ENCODE peak calls at places on chromosomes 1 and 21, in four cellular contexts. V is transverse colon, E is OCI-LY7, K is prostate gland. M is an unnamed sample.

GRCh38 chr1:8415526-8416278 is 97.8 kb downstream of the SLC45A1 start:
- DNase-seq in V (no peak), E (no peak), K (peak; percentile 61), M (no peak)

GRCh38 chr1:110309768-110310167 is 29.4 kb upstream of the RBM15 start:
- DNase-seq in V (no peak), E (no peak), K (no peak), M (no peak)

GRCh38 chr1:94679336-94680007 is 137.9 kb upstream of the F3 start:
- DNase-seq in V (no peak), E (no peak), K (no peak), M (no peak)

GRCh38 chr1:48495166-48495565 is 23.2 kb upstream of the SPATA6 start:
- DNase-seq in V (no peak), E (no peak), K (no peak), M (no peak)

GRCh38 chr1:168833352-168833751 is 104.3 kb upstream of the DPT start:
- DNase-seq in V (no peak), E (no peak), K (no peak), M (no peak)

GRCh38 chr1:167643471-167643870 is 13.4 kb downstream of the RCSD1 start:
- DNase-seq in V (no peak), E (no peak), K (no peak), M (no peak)

GRCh38 chr21:45929477-45929876 is 52.1 kb upstream of the COL6A1 start:
- DNase-seq in V (no peak), E (no peak), K (no peak), M (no peak)

GRCh38 chr1:151175910-151176309 is at the start of gene TMOD4:
- DNase-seq in V (no peak), E (peak; percentile 51), K (no peak), M (no peak)

GRCh38 chr1:114340906-114341698 is 169.9 kb downstream of the TRIM33 start:
- DNase-seq in V (no peak), E (no peak), K (no peak), M (no peak)

GRCh38 chr21:44710756-44711326 is 531 bp downstream of the TSPEAR start:
- DNase-seq in V (no peak), E (no peak), K (no peak), M (no peak)

GRCh38 chr1:220281159-220281574 is 8.9 kb upstream of the RAB3GAP2 start:
- DNase-seq in V (no peak), E (no peak), K (no peak), M (no peak)

DNA sequence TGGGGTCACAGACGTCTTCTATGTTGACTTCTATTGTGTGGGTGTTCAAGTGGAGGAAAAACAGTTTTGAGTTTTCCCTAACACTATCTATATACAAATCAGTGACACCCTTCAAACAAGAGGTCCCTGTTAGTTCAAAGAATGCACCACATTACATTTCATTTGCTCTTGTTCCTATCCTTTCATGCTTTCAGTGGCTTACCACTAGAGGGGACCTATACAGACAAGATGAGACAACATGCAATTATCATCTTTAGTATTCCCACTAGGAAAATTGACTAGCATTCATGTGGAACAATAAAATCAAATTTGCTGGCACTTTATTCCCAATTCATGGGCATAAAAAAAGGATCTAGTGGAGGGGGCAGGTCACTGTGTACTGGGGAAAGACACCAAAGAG is 13.3 kb upstream of the SIPA1L2 start:
- DNase-seq in V (no peak), E (no peak), K (no peak), M (no peak)
- TF ChIP-seq CTCF in V (no peak), E (no peak), K (no peak), M (no peak)

GRCh38 chr1:2857521-2857920 is 56.0 kb upstream of the TTC34 start:
- DNase-seq in V (no peak), E (no peak), K (no peak), M (no peak)

GRCh38 chr1:2859881-2860430 is 58.5 kb upstream of the TTC34 start:
- DNase-seq in V (no peak), E (no peak), K (no peak), M (no peak)

GRCh38 chr1:2858676-2859075 is 57.2 kb upstream of the TTC34 start:
- DNase-seq in V (no peak), E (no peak), K (no peak), M (no peak)

GRCh38 chr1:2860476-2861142 is 59.1 kb upstream of the TTC34 start:
- DNase-seq in V (no peak), E (no peak), K (no peak), M (no peak)

DNA sequence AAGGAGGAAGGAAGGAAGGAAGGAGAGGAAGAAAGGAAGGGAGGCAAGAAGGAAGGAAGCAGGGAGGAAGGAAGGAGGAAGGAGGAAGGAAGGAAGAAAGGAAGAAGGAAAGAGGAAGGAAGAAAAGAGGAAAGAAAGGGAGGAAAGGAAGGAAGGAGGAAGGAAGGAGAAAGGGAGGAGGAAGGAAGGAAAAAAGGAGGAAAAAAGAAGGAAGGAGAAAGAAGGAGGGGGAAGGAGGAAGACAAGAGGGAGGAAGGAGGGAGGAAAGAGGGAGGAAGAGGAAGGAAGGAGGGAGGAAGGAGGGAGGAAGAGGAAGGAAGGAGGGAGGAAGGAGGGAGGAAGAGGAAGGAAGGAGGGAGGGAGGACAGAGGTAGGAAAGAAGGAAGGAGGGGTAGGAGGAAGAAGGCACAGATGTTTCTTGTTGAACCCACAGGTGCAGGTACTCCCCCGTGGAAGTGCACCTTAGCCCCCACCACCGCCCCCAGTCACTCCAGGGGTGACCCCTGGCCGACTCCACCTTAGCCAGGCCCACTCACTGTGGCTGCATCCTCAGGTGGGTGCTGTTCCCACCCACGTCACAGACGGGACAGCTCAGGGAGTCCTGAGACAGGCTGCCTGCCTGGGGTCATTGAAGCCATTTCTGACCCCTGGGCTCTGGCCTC is 57.9 kb upstream of the TTC34 start:
- DNase-seq in V (no peak), E (no peak), K (no peak), M (no peak)
- TF ChIP-seq CTCF in V (no peak), E (no peak), K (no peak), M (no peak)

DNA sequence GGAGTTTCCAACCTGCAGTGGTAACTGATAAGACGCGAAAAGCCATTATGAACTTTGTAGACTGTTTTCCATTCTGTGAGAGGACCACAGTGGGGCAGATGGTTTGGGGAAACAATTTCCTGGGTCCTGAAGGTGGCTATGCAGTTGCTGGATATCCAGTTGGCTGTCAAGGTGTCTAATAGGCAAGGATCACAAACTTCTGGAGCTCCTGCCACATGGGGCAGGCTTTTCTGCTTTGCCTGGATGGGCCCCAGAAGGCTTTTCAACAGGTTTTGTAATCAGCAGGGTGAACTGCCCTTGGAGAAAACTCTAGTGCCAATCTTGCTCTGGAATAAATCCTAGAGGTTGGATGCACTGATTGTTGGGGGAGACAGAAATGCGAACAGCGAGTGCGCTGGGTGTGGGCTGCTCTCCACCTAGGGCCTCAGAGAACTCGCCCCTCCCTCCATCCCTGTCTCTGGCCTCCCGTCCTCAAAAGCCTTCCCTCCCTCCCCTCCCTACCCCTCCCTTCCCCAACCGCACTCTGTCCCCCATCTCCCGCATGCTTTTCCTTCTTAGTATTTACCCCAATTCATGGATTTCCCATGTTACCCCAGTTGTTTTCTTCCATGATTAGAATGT is 210.3 kb upstream of the USP24 start:
- DNase-seq in V (no peak), E (no peak), K (no peak), M (no peak)
- TF ChIP-seq CTCF in V (no peak), E (no peak), K (no peak), M (no peak)

GRCh38 chr1:180533571-180533987 is 25.2 kb upstream of the OVAAL start:
- DNase-seq in V (peak; percentile 75), E (peak; percentile 70), K (peak; percentile 36), M (peak; percentile 81)

GRCh38 chr1:180527270-180527669 is 24.9 kb upstream of the ACBD6 start:
- DNase-seq in V (no peak), E (no peak), K (no peak), M (no peak)

GRCh38 chr1:180528868-180529470 is 26.6 kb upstream of the ACBD6 start:
- DNase-seq in V (no peak), E (no peak), K (peak; percentile 17), M (no peak)

GRCh38 chr1:180532854-180533253 is 25.9 kb upstream of the OVAAL start:
- DNase-seq in V (no peak), E (no peak), K (no peak), M (no peak)

GRCh38 chr1:180530501-180530900 is 28.1 kb upstream of the ACBD6 start:
- DNase-seq in V (peak; percentile 11), E (no peak), K (no peak), M (peak; percentile 55)
- TF ChIP-seq CTCF in V (no peak), E (no peak), K (no peak), M (no peak)

GRCh38 chr1:92623187-92623778 is 136.6 kb upstream of the GFI1 start:
- DNase-seq in V (no peak), E (peak; percentile 37), K (no peak), M (no peak)
- TF ChIP-seq CTCF in V (peak; percentile 23), E (peak; percentile 84), K (peak; percentile 24), M (peak; percentile 43)

GRCh38 chr1:91884459-91885290 is 1.3 kb downstream of the TGFBR3 start:
- DNase-seq in V (peak; percentile 35), E (no peak), K (peak; percentile 13), M (peak; percentile 30)

GRCh38 chr1:91881280-91881679 is 4.7 kb downstream of the TGFBR3 start:
- DNase-seq in V (no peak), E (no peak), K (no peak), M (no peak)

GRCh38 chr1:91885716-91886506 is at the start of gene TGFBR3:
- DNase-seq in V (peak; percentile 86), E (no peak), K (peak; percentile 91), M (peak; percentile 91)

GRCh38 chr1:91885331-91885715 is 628 bp downstream of the TGFBR3 start:
- DNase-seq in V (peak; percentile 44), E (no peak), K (peak; percentile 10), M (peak; percentile 39)

DNA sequence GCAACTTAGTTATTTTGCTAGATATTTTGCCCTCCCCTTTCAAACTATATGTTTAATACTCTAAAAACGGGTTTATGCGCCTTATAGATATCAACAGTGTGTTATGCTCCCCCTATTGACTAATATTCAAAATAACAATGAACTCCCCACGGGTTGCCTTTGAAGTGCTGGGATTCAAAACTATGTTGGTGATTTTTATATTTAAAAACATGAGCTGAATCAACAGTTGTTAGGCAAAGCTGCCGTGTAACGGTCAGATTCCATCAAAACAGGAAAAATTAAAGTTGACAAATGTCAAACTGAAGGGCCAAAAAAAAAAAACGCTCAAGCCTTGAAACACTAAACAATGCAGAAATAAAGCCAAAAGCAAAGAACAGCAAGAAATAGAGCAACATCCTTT is 2.5 kb downstream of the TGFBR3 start:
- DNase-seq in V (no peak), E (peak; percentile 12), K (no peak), M (no peak)
- TF ChIP-seq CTCF in V (peak; percentile 32), E (peak; percentile 73), K (peak; percentile 21), M (peak; percentile 43)

DNA sequence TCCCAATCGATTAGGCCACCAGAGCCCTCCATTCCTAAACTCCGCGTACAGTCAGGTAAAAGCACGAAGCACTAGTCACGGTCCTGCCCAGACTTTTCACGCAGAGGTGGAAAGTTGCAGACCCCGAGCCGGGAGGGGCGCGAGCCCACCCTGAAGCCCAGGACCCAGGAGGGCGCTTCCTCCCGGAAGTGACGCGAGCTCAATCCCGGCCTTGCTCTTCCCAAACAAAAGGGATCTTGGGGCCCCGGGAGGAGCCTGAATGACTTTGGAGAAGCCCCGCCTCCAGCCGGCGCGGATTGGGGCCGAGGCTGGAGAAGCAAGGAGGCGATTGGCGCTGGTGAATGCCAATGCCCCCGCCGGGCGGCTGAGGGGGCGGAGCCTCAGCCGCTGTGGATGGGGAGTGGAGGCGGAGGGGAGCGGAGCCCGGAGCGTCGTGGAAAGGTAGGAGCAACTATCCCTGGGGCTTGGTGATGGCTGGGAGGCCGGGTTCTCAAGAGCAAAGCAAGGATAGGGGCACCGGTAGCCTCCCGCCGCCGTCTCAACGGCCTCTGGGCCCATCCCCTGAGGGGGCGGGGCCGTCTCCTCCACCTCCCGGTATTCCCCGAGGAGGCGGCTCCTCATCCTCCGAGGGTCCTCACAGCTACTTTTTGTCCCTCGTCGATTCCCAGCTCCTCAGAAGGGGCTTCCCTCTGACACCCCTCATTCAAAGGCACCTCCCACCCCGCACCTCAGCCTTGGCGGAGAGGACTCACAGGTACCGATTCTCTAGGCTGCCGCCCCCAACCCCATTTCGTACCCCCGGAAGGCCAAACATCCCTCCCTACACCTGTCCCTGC is at the start of gene CTTNBP2NL:
- DNase-seq in V (peak; percentile 97), E (peak; percentile 85), K (peak; percentile 98), M (peak; percentile 96)
- TF ChIP-seq CTCF in V (no peak), E (no peak), K (no peak), M (peak; percentile 7)